ENCODE peak calls at places on chromosome 13, in five cellular contexts. One of them, this sample, is unnamed. For H3K4me1, the result is how much of the 10 kb centered on the place peaks cover.

GRCh38 chr13:50526771-50527567 is 316.5 kb downstream of the DLEU7 start:
- DNase-seq in GM23338: no peak
- DNase-seq in heart right ventricle: no peak
- DNase-seq in thyroid gland: peak
- DNase-seq in body of pancreas: peak
- DNase-seq in this sample: no peak

GRCh38 chr13:73722120-73722519 is 412.1 kb downstream of the KLF12 start:
- DNase-seq in GM23338: peak
- DNase-seq in heart right ventricle: no peak
- DNase-seq in thyroid gland: no peak
- DNase-seq in body of pancreas: no peak
- DNase-seq in this sample: no peak

GRCh38 chr13:49052801-49053200 is 77.1 kb downstream of the FNDC3A start:
- DNase-seq in GM23338: no peak
- DNase-seq in heart right ventricle: no peak
- DNase-seq in thyroid gland: no peak
- DNase-seq in body of pancreas: no peak
- DNase-seq in this sample: no peak

GRCh38 chr13:42990147-42990990 is 1.7 kb downstream of the EPSTI1 start:
- DNase-seq in GM23338: no peak
- DNase-seq in heart right ventricle: no peak
- DNase-seq in thyroid gland: no peak
- DNase-seq in body of pancreas: no peak
- DNase-seq in this sample: no peak

GRCh38 chr13:55244991-55245644 is 1895.6 kb upstream of the PRR20A start:
- DNase-seq in GM23338: peak
- DNase-seq in heart right ventricle: no peak
- DNase-seq in thyroid gland: peak
- DNase-seq in body of pancreas: no peak
- DNase-seq in this sample: no peak

GRCh38 chr13:26718872-26719271 is 41.7 kb downstream of the GPR12 start:
- DNase-seq in GM23338: no peak
- DNase-seq in heart right ventricle: no peak
- DNase-seq in thyroid gland: no peak
- DNase-seq in body of pancreas: no peak
- DNase-seq in this sample: no peak

GRCh38 chr13:88648598-88649373 is 977.6 kb downstream of the SLITRK5 start:
- DNase-seq in GM23338: no peak
- DNase-seq in heart right ventricle: no peak
- DNase-seq in thyroid gland: no peak
- DNase-seq in body of pancreas: no peak
- DNase-seq in this sample: no peak

GRCh38 chr13:21576424-21576823 is 27.5 kb downstream of the MICU2 start:
- DNase-seq in GM23338: no peak
- DNase-seq in heart right ventricle: no peak
- DNase-seq in thyroid gland: no peak
- DNase-seq in body of pancreas: no peak
- DNase-seq in this sample: no peak

GRCh38 chr13:26759907-26760834 is at the start of gene GPR12:
- DNase-seq in GM23338: peak
- DNase-seq in heart right ventricle: no peak
- DNase-seq in thyroid gland: no peak
- DNase-seq in body of pancreas: no peak
- DNase-seq in this sample: no peak

GRCh38 chr13:23703241-23703640 is 133.0 kb downstream of the TNFRSF19 start:
- DNase-seq in GM23338: no peak
- DNase-seq in heart right ventricle: no peak
- DNase-seq in thyroid gland: no peak
- DNase-seq in body of pancreas: no peak
- DNase-seq in this sample: no peak

GRCh38 chr13:113043001-113043630 is 62.5 kb upstream of the F7 start:
- DNase-seq in GM23338: no peak
- DNase-seq in heart right ventricle: peak
- DNase-seq in thyroid gland: no peak
- DNase-seq in body of pancreas: no peak
- DNase-seq in this sample: no peak

GRCh38 chr13:113041293-113041690 is 64.3 kb upstream of the F7 start:
- DNase-seq in GM23338: no peak
- DNase-seq in heart right ventricle: no peak
- DNase-seq in thyroid gland: no peak
- DNase-seq in body of pancreas: no peak
- DNase-seq in this sample: no peak

GRCh38 chr13:113040597-113041292 is 64.8 kb upstream of the F7 start:
- DNase-seq in GM23338: no peak
- DNase-seq in heart right ventricle: no peak
- DNase-seq in thyroid gland: no peak
- DNase-seq in body of pancreas: no peak
- DNase-seq in this sample: no peak

GRCh38 chr13:113042456-113042855 is 63.1 kb upstream of the F7 start:
- DNase-seq in GM23338: no peak
- DNase-seq in heart right ventricle: peak
- DNase-seq in thyroid gland: no peak
- DNase-seq in body of pancreas: no peak
- DNase-seq in this sample: no peak

DNA sequence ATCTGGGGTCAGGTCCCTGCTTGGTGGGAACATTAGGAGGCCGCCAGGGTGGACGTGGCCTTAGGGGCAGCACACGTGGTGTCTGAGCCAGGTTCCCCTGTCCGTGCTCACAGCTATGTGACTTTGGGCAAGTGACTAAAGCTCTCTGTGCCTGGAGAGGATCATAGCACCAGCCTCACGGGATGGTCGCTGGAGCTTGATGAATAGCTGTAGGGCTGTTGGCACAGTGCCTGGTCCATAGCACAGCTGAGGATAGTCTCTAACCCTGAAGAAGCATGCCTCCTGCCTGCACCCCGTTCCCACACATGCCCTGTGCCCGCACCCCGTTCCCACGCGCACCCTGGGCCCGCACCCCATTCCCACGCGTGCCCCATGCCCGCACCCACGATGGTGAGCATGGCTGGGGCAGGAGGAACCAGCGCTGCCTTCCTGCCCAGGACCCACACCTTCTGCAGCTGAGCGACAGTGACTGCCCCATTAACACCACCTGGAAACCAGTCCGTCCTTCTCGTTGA is 63.7 kb upstream of the F7 start:
- DNase-seq in GM23338: no peak
- DNase-seq in heart right ventricle: peak
- DNase-seq in thyroid gland: no peak
- DNase-seq in body of pancreas: no peak
- DNase-seq in this sample: no peak
- H3K27ac ChIP-seq in GM23338: no peak
- H3K27ac ChIP-seq in heart right ventricle: no peak
- H3K27ac ChIP-seq in thyroid gland: no peak
- H3K27ac ChIP-seq in body of pancreas: no peak
- H3K27ac ChIP-seq in this sample: no peak

GRCh38 chr13:41060723-41061074 is 610 bp upstream of the WBP4 start:
- DNase-seq in GM23338: peak
- DNase-seq in heart right ventricle: peak
- DNase-seq in thyroid gland: peak
- DNase-seq in body of pancreas: peak
- DNase-seq in this sample: peak
- H3K4me1 ChIP-seq in GM23338: under half
- H3K4me1 ChIP-seq in heart right ventricle: half or more
- H3K4me1 ChIP-seq in thyroid gland: under half
- H3K4me1 ChIP-seq in body of pancreas: under half
- H3K4me1 ChIP-seq in this sample: under half

GRCh38 chr13:25249001-25249543 is 38.2 kb downstream of the MTMR6 start:
- DNase-seq in GM23338: peak
- DNase-seq in heart right ventricle: no peak
- DNase-seq in thyroid gland: no peak
- DNase-seq in body of pancreas: no peak
- DNase-seq in this sample: no peak
- TF ChIP-seq CTCF in GM23338: peak
- TF ChIP-seq CTCF in heart right ventricle: peak
- TF ChIP-seq CTCF in thyroid gland: no peak
- TF ChIP-seq CTCF in body of pancreas: no peak
- TF ChIP-seq CTCF in this sample: no peak

GRCh38 chr13:82802528-82802927 is 1079.7 kb downstream of the SLITRK1 start:
- DNase-seq in GM23338: no peak
- DNase-seq in heart right ventricle: no peak
- DNase-seq in thyroid gland: no peak
- DNase-seq in body of pancreas: no peak
- DNase-seq in this sample: no peak
- H3K27ac ChIP-seq in GM23338: no peak
- H3K27ac ChIP-seq in heart right ventricle: no peak
- H3K27ac ChIP-seq in thyroid gland: no peak
- H3K27ac ChIP-seq in body of pancreas: no peak
- H3K27ac ChIP-seq in this sample: no peak

DNA sequence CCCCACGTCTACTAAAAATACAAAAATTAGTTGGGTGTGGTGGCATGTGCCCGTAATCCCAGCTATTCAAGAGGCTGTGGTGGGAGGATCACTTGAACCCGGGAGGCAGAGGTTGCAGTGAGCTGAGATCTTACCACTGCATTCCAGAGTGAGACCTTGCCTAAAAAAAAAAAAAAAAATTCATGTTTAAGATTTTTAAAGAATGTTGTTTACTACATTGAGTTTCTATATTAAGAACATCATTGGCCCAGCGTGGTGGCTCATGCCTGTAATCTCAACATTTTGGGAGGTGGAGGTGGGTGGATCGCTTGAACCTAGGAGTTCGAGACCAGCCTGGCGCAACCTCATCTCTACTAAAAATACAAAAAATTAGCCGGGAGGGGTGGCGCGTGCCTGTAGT is 31.9 kb upstream of the FLT1 start:
- DNase-seq in GM23338: no peak
- DNase-seq in heart right ventricle: no peak
- DNase-seq in thyroid gland: no peak
- DNase-seq in body of pancreas: no peak
- DNase-seq in this sample: no peak
- H3K4me1 ChIP-seq in GM23338: half or more
- H3K4me1 ChIP-seq in heart right ventricle: under half
- H3K4me1 ChIP-seq in thyroid gland: under half
- H3K4me1 ChIP-seq in body of pancreas: under half
- H3K4me1 ChIP-seq in this sample: under half

GRCh38 chr13:30679483-30680330 is 55.6 kb upstream of the ALOX5AP start:
- DNase-seq in GM23338: peak
- DNase-seq in heart right ventricle: no peak
- DNase-seq in thyroid gland: no peak
- DNase-seq in body of pancreas: no peak
- DNase-seq in this sample: no peak
- TF ChIP-seq CTCF in GM23338: peak
- TF ChIP-seq CTCF in heart right ventricle: peak
- TF ChIP-seq CTCF in thyroid gland: peak
- TF ChIP-seq CTCF in body of pancreas: peak
- TF ChIP-seq CTCF in this sample: peak

This sample was measured in lung.